ENCODE peak calls at places on chromosomes 6 and 20, in ten cellular contexts. S is Peyer's patch, E is PC-3, O is hepatocyte, P is neural progenitor cell, W is BE2C, G is psoas muscle, Z is right lobe of liver, H is cardiac muscle cell, U is ovary. D is an unnamed sample. For H3K27me3 and H3K9me3, the result is how much of the 10 kb centered on the place peaks cover.

GRCh38 chr6:3438190-3439167 is 18.4 kb downstream of the SLC22A23 start:
- DNase-seq in S (no peak), P (no peak), U (no peak), Z (no peak), H (peak), W (no peak), G (peak), E (peak), O (peak), D (no peak)

GRCh38 chr20:17971571-17972013 is 2.8 kb downstream of the MGME1 start:
- DNase-seq in W (no peak), E (peak), U (no peak), S (no peak), G (no peak), P (peak), H (peak), Z (no peak), O (no peak), D (no peak)

GRCh38 chr20:41118632-41119031 is 18.7 kb upstream of the PLCG1 start:
- DNase-seq in H (no peak), U (no peak), P (no peak), O (no peak), G (no peak), Z (no peak), E (peak), W (no peak), S (no peak), D (no peak)

GRCh38 chr20:11315506-11315905 is 602.2 kb upstream of the BTBD3 start:
- DNase-seq in Z (no peak), E (no peak), S (no peak), P (no peak), G (no peak), O (no peak), U (no peak), W (no peak), H (no peak), D (no peak)

GRCh38 chr6:54609986-54610385 is 236.6 kb upstream of the FAM83B start:
- DNase-seq in S (no peak), U (no peak), Z (no peak), H (no peak), E (no peak), P (no peak), G (no peak), W (no peak), O (no peak), D (no peak)

GRCh38 chr6:32126880-32127279 is 1.2 kb downstream of the ATF6B start:
- DNase-seq in H (no peak), U (no peak), S (no peak), O (no peak), Z (no peak), G (no peak), E (no peak), P (no peak), W (no peak), D (no peak)

GRCh38 chr6:152478377-152479010 is 158.7 kb downstream of the SYNE1 start:
- DNase-seq in E (no peak), W (no peak), P (no peak), U (no peak), H (no peak), Z (no peak), S (no peak), O (no peak), G (no peak), D (no peak)

GRCh38 chr20:41889871-41890224 is 271.7 kb upstream of the CHD6 start:
- DNase-seq in W (no peak), S (no peak), H (no peak), G (no peak), O (no peak), E (no peak), P (no peak), U (no peak), Z (no peak), D (no peak)

GRCh38 chr20:19821605-19822004 is 63.5 kb downstream of the RIN2 start:
- DNase-seq in P (no peak), U (no peak), W (no peak), E (no peak), Z (no peak), H (no peak), G (no peak), S (no peak), O (no peak), D (no peak)

GRCh38 chr6:46113370-46113769 is 16.4 kb upstream of the ENPP4 start:
- DNase-seq in W (no peak), Z (no peak), H (no peak), G (no peak), P (no peak), U (no peak), S (no peak), E (peak), O (peak), D (no peak)

GRCh38 chr20:15875446-15875845 is 697.8 kb downstream of the KIF16B start:
- DNase-seq in G (no peak), P (peak), U (no peak), Z (no peak), W (peak), S (no peak), O (no peak), E (no peak), H (no peak), D (no peak)

GRCh38 chr20:8414611-8415274 is 282.7 kb downstream of the PLCB1 start:
- DNase-seq in W (peak), O (no peak), U (no peak), S (no peak), Z (no peak), E (peak), P (no peak), G (no peak), H (peak), D (no peak)

GRCh38 chr6:80163754-80164187 is 57.3 kb downstream of the BCKDHB start:
- DNase-seq in Z (no peak), W (no peak), E (peak), H (peak), O (peak), S (no peak), U (no peak), G (no peak), P (no peak), D (no peak)

GRCh38 chr6:110620065-110620464 is 143.7 kb upstream of the SLC22A16 start:
- DNase-seq in Z (no peak), G (no peak), H (no peak), E (no peak), W (no peak), P (no peak), S (no peak), O (no peak), U (no peak), D (no peak)

GRCh38 chr6:18155273-18155863 is at the start of gene KDM1B:
- DNase-seq in E (peak), W (peak), O (peak), P (peak), H (peak), U (peak), Z (no peak), S (peak), G (peak), D (no peak)

GRCh38 chr20:49615401-49616153 is 47.6 kb upstream of the PTGIS start:
- DNase-seq in S (no peak), H (no peak), G (peak), U (no peak), Z (peak), W (peak), O (no peak), E (peak), P (no peak), D (no peak)

GRCh38 chr6:94468830-94469229 is 1049.5 kb upstream of the EPHA7 start:
- DNase-seq in O (no peak), Z (no peak), H (no peak), S (no peak), E (no peak), U (no peak), P (no peak), W (no peak), G (no peak), D (no peak)

GRCh38 chr20:10306440-10307358 is 88.1 kb downstream of the SNAP25 start:
- DNase-seq in G (no peak), H (peak), P (no peak), U (no peak), O (no peak), W (no peak), E (peak), S (no peak), Z (no peak), D (no peak)

GRCh38 chr6:108948252-108948651 is 100.0 kb downstream of the ARMC2 start:
- DNase-seq in U (no peak), E (no peak), W (peak), Z (no peak), G (no peak), H (no peak), O (no peak), P (no peak), S (no peak), D (peak)

GRCh38 chr6:37160922-37161778 is 8.8 kb upstream of the PIM1 start:
- DNase-seq in P (no peak), W (no peak), H (peak), S (no peak), Z (no peak), O (peak), G (no peak), E (peak), U (no peak), D (no peak)

GRCh38 chr6:137734875-137735182 is 132.2 kb upstream of the TNFAIP3 start:
- DNase-seq in H (peak), G (no peak), W (no peak), O (no peak), S (no peak), U (no peak), Z (no peak), E (no peak), P (no peak), D (no peak)

GRCh38 chr6:1792989-1793388 is 183.3 kb downstream of the FOXC1 start:
- DNase-seq in P (peak), U (no peak), H (no peak), E (peak), O (no peak), Z (no peak), S (no peak), W (peak), G (no peak), D (no peak)

GRCh38 chr6:52887912-52888535 is 21.5 kb downstream of the GSTA3 start:
- DNase-seq in H (no peak), U (no peak), E (peak), S (no peak), G (no peak), O (peak), W (no peak), P (no peak), Z (no peak), D (no peak)

GRCh38 chr6:389143-389542 is 2.4 kb upstream of the IRF4 start:
- DNase-seq in H (no peak), E (no peak), P (no peak), S (no peak), U (no peak), Z (no peak), W (no peak), O (no peak), G (no peak), D (no peak)
- H3K27me3 ChIP-seq in H (half or more), E (under half), P (half or more), S (under half), U (under half), Z (under half), W (half or more), O (half or more), G (under half), D (half or more)

GRCh38 chr20:31485450-31486339 is 10.6 kb downstream of the REM1 start:
- DNase-seq in E (no peak), U (peak), W (no peak), P (no peak), Z (peak), H (peak), O (peak), S (no peak), G (peak), D (peak)

GRCh38 chr20:31488171-31488570 is 13.1 kb downstream of the REM1 start:
- DNase-seq in P (no peak), O (no peak), W (no peak), Z (no peak), U (no peak), S (no peak), E (no peak), G (no peak), H (no peak), D (no peak)

GRCh38 chr20:31489152-31489551 is 14.1 kb downstream of the REM1 start:
- DNase-seq in H (no peak), Z (no peak), W (no peak), G (no peak), E (no peak), O (no peak), P (no peak), S (no peak), U (no peak), D (no peak)

GRCh38 chr20:31494131-31494530 is 19.0 kb downstream of the REM1 start:
- DNase-seq in W (peak), U (no peak), O (peak), Z (no peak), P (peak), G (no peak), H (peak), E (peak), S (no peak), D (no peak)

DNA sequence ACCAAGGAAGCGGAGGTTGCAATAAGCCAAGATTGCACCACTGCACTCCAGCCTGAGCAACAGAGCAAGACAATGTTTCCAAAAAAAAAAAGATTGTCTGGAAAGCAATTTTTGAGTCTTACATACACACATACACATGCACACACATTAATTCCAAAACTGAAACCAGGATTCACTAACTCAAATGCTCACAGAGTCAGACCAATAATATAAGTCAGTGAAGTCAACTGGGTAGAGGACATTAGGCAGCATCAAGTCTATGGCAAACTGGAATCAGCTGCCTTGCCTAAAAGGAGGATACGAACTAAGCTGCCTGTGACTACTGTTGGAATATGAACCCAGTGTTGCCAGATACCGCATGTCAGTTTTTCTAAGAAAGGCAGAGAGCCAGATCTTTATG is 15.7 kb downstream of the REM1 start:
- DNase-seq in W (no peak), G (no peak), O (no peak), U (no peak), E (no peak), S (no peak), Z (no peak), H (no peak), P (no peak), D (no peak)
- H3K9me3 ChIP-seq in W (under half), G (under half), O (under half), U (under half), E (under half), S (under half), Z (under half), H (under half), P (under half), D (under half)

DNA sequence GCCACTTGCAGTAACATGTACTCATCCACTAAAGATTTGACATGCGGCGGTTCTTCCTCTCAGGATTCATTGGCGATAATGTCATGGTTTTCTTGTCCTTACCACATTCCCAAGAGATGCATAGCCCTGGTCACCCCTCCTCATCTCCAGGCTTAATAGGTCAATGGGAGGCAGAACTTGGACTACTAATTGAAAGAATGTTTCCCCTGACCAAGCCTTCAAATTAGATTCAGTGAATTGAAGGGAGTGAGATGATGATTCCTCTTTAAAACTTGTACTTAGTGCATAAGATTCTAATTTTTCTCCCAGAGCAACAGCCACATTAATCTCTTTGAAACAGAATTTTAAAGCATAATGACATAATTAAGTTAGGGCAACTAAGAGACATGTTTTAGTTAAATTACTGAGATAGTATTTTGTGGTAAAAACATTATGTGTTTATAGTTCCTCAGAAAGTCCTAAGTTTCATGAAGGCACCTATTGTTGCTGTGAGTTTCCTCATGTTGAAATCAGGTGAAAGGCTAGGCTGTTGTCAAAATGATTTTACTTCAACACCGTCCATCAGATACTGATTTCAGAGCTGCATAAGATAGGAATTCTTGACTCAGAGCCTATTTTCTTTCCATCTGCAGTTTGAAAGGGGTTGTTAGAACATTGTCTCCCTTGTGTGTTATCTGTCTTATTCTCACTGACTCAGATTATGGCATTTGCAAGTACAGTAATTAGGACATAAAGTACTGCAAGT is 48.5 kb downstream of the STK4 start:
- DNase-seq in W (peak), S (no peak), P (no peak), Z (no peak), E (peak), G (no peak), O (peak), U (no peak), H (peak), D (no peak)
- H3K4me3 ChIP-seq in W (no peak), S (no peak), P (no peak), Z (no peak), E (no peak), G (no peak), O (no peak), U (no peak), H (no peak), D (no peak)

DNA sequence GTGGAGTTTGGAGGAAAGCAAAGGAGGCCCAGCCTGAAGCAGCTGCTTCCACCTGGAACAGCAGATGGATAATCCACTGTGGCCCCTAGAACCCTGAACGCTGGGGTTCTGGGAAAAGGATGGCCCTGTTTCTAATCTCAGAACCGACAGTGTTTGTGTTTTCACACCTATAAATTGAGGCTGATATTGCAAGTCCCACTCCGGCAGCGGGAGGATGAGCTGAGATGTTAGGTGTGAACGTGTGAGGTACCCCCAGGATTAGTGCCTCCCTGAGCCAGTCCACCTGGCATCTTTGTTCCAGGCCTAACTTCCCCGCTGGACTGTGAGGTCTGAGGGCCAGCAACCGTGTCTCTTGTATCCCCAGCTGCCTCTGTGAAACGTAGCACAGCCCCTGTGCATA is 7.8 kb upstream of the CDH4 start:
- DNase-seq in S (no peak), U (no peak), E (no peak), Z (no peak), O (no peak), W (no peak), P (no peak), H (no peak), G (no peak), D (no peak)
- H3K27me3 ChIP-seq in S (under half), U (under half), E (under half), Z (under half), O (under half), W (under half), P (half or more), H (under half), G (under half), D (half or more)

DNA sequence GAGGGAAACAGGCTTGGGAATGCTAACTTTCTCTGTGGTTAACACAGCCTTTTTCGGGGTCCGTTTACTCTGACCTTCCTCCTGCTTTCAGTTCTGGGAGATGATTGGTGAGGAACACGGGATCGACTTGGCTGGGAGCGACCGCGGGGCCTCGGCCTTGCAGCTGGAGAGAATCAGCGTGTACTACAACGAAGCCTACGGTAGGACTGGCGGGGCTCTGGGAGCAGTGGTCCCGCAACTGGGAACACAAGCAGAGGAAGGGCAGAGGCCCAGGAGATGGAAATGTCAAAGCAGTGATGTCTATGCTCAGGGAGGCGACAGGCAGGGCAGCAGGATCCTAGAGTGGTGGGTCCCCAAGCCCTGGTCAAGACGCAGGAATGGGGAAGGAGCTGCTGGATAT is 3.5 kb downstream of the TUBB1 start:
- DNase-seq in U (no peak), G (no peak), S (no peak), E (no peak), H (no peak), Z (no peak), P (no peak), O (no peak), W (no peak), D (no peak)
- H3K9me3 ChIP-seq in U (under half), G (under half), S (under half), E (under half), H (under half), Z (under half), P (under half), O (under half), W (under half), D (under half)

DNA sequence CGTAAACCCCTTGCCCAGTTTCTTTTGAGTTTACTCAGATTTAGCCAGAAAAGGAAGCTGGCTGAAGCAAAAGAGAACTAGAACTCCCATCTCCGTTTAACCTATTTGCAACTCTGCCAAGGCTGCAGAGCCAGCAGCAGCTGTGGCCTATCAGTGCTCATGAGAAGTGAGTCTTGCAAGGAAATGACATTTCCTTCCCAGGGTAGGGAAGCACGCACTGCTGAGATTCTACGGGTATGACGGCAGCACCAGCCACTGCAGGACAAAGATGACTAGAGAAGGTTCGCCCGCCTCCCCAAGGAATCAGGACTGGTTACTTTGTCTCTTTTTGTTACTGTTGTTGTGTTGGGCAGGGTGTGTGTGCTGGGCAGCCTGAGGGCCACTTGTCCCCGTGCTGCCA is 47.6 kb downstream of the PPP1R3G start:
- DNase-seq in E (no peak), O (peak), G (peak), Z (peak), H (peak), U (peak), W (no peak), S (peak), P (peak), D (no peak)
- H3K4me3 ChIP-seq in E (no peak), O (no peak), G (peak), Z (no peak), H (no peak), U (peak), W (no peak), S (no peak), P (peak), D (no peak)

GRCh38 chr6:143652840-143653239 is 24.9 kb upstream of the PHACTR2 start:
- DNase-seq in H (no peak), W (no peak), P (no peak), G (no peak), Z (no peak), E (no peak), U (no peak), S (no peak), O (peak), D (no peak)
- H3K27me3 ChIP-seq in H (under half), W (under half), P (under half), G (under half), Z (under half), E (under half), U (under half), S (under half), O (under half), D (under half)

GRCh38 chr6:44762496-44762895 is 375.0 kb downstream of the CDC5L start:
- DNase-seq in Z (no peak), P (no peak), H (no peak), E (no peak), O (no peak), W (no peak), U (no peak), S (no peak), G (no peak), D (no peak)
- H3K9me3 ChIP-seq in Z (under half), P (under half), H (under half), E (under half), O (under half), W (under half), U (under half), S (under half), G (under half), D (under half)

GRCh38 chr6:44655368-44656342 is 268.1 kb downstream of the CDC5L start:
- DNase-seq in S (peak), E (peak), H (peak), W (peak), G (peak), O (peak), P (peak), U (peak), Z (peak), D (peak)
- H3K4me3 ChIP-seq in S (no peak), E (peak), H (no peak), W (no peak), G (no peak), O (no peak), P (no peak), U (no peak), Z (no peak), D (no peak)

GRCh38 chr20:60121903-60122302 is 163.7 kb downstream of the CDH26 start:
- DNase-seq in P (no peak), E (no peak), O (no peak), W (no peak), G (no peak), S (no peak), Z (no peak), H (no peak), U (no peak), D (no peak)
- H3K27me3 ChIP-seq in P (under half), E (half or more), O (under half), W (under half), G (under half), S (under half), Z (under half), H (under half), U (under half), D (under half)

D was measured in left lung.